ENCODE peak calls at places on chromosomes 11 and 22, in ten cellular contexts. L is HS-27A; H is nephron progenitor cell; Y is GM12891; W is ELF-1; Z is central memory CD8-positive, alpha-beta T cell; I is skeletal muscle cell; A is stimulated activated CD4-positive, alpha-beta T cell treated with anti-CD3 and anti-CD28 coated beads, Interleukin-1b, Interleukin-23, amount 100 ng/mL, for 48 hours; N is SIG-M5; M is posterior cingulate gyrus. C is an unnamed sample.

GRCh38 chr22:38214248-38215056 is 12.7 kb downstream of the MAFF start:
- DNase-seq in A (peak; percentile 62), L (no peak), H (peak; percentile 88), N (no peak), I (no peak), W (peak; percentile 68), Y (peak; percentile 66), Z (peak; percentile 59), M (peak; percentile 53), C (no peak)

GRCh38 chr11:60987577-60988277 is 16.2 kb downstream of the CD6 start:
- DNase-seq in A (peak; percentile 85), M (no peak), L (no peak), H (no peak), Y (no peak), N (no peak), Z (no peak), W (no peak), I (no peak), C (no peak)

GRCh38 chr11:108269583-108269982 is 46.7 kb downstream of the ATM start:
- DNase-seq in M (no peak), Y (no peak), I (no peak), H (no peak), N (no peak), Z (no peak), L (no peak), A (no peak), W (no peak), C (no peak)

GRCh38 chr22:38474003-38474607 is 6.2 kb downstream of the KDELR3 start:
- DNase-seq in Z (no peak), A (no peak), M (peak; percentile 68), L (no peak), H (no peak), Y (no peak), W (no peak), N (no peak), I (no peak), C (no peak)

GRCh38 chr22:44538518-44539315 is 40.7 kb upstream of the RTL6 start:
- DNase-seq in I (no peak), H (no peak), A (no peak), N (no peak), L (no peak), M (no peak), W (no peak), Z (no peak), Y (no peak), C (no peak)

GRCh38 chr11:704799-705645 is 1.0 kb upstream of the EPS8L2 start:
- DNase-seq in L (no peak), N (no peak), Z (no peak), A (no peak), I (no peak), Y (no peak), W (peak; percentile 37), H (no peak), M (no peak), C (no peak)

GRCh38 chr11:72091292-72091691 is 10.6 kb downstream of the LRRC51 start:
- DNase-seq in H (peak; percentile 70), I (no peak), W (peak; percentile 80), Z (peak; percentile 41), Y (peak; percentile 60), N (peak; percentile 42), M (peak; percentile 64), A (peak; percentile 63), L (no peak), C (no peak)

GRCh38 chr11:25211635-25212251 is 714.9 kb downstream of the LUZP2 start:
- DNase-seq in W (peak; percentile 1), M (no peak), Z (no peak), I (no peak), A (no peak), N (no peak), L (no peak), H (no peak), Y (no peak), C (no peak)

GRCh38 chr22:24471570-24471969 is 23.6 kb upstream of the UPB1 start:
- DNase-seq in A (no peak), L (peak; percentile 34), Z (no peak), M (no peak), N (no peak), W (no peak), I (peak; percentile 73), Y (no peak), H (no peak), C (no peak)

GRCh38 chr11:130159657-130160459 is at the start of gene ST14:
- DNase-seq in N (no peak), M (no peak), Z (no peak), A (no peak), W (peak; percentile 47), Y (no peak), I (no peak), H (peak; percentile 57), L (no peak), C (no peak)

GRCh38 chr11:128627666-128628342 is 40.4 kb upstream of the ETS1 start:
- DNase-seq in Z (no peak), Y (no peak), L (no peak), H (no peak), N (no peak), W (no peak), I (no peak), A (peak; percentile 48), M (no peak), C (no peak)

GRCh38 chr11:112285918-112286317 is 25.3 kb upstream of the PLET1 start:
- DNase-seq in N (no peak), M (no peak), H (no peak), A (no peak), L (no peak), W (no peak), I (no peak), Y (no peak), Z (no peak), C (no peak)

GRCh38 chr22:19228174-19228573 is 49.6 kb upstream of the SLC25A1 start:
- DNase-seq in A (no peak), H (no peak), I (no peak), L (no peak), W (no peak), N (no peak), M (no peak), Z (no peak), Y (no peak), C (no peak)

GRCh38 chr11:108511851-108512474 is 13.8 kb upstream of the POGLUT3 start:
- DNase-seq in Y (no peak), I (peak; percentile 59), L (no peak), W (no peak), N (no peak), H (no peak), Z (no peak), M (no peak), A (no peak), C (no peak)

GRCh38 chr22:38316340-38317236 is 645 bp downstream of the CSNK1E start:
- DNase-seq in Z (peak; percentile 46), L (no peak), I (no peak), M (peak; percentile 77), Y (peak; percentile 61), A (peak; percentile 43), N (no peak), W (peak; percentile 64), H (peak; percentile 61), C (no peak)

GRCh38 chr11:128291835-128292234 is 295.5 kb downstream of the ETS1 start:
- DNase-seq in Z (no peak), L (no peak), M (no peak), I (no peak), H (no peak), Y (no peak), A (peak; percentile 68), W (no peak), N (no peak), C (no peak)

GRCh38 chr11:118900535-118901384 is 17.1 kb downstream of the CXCR5 start:
- DNase-seq in W (no peak), I (no peak), Y (no peak), L (no peak), A (no peak), H (no peak), Z (no peak), M (no peak), N (no peak), C (no peak)

GRCh38 chr22:38970548-38970947 is 11.6 kb upstream of the APOBEC3B start:
- DNase-seq in L (no peak), I (no peak), Y (no peak), M (no peak), Z (no peak), A (no peak), H (no peak), W (no peak), N (no peak), C (no peak)

GRCh38 chr11:95892892-95893570 is 30.9 kb downstream of the MTMR2 start:
- DNase-seq in I (no peak), N (no peak), Y (no peak), W (no peak), M (no peak), H (no peak), Z (no peak), A (no peak), L (no peak), C (no peak)

GRCh38 chr22:30202531-30203006 is 44.0 kb downstream of the LIF start:
- DNase-seq in A (no peak), H (no peak), Y (no peak), Z (no peak), W (peak; percentile 44), I (no peak), M (no peak), N (no peak), L (no peak), C (no peak)

GRCh38 chr22:35608088-35608487 is 9.0 kb downstream of the MB start:
- DNase-seq in N (no peak), M (no peak), H (no peak), Y (no peak), I (no peak), A (no peak), W (no peak), Z (no peak), L (no peak), C (no peak)

GRCh38 chr11:73308963-73309960 is 1.2 kb downstream of the ARHGEF17 start:
- DNase-seq in L (peak; percentile 93), A (no peak), M (no peak), W (peak; percentile 96), H (peak; percentile 86), N (no peak), I (peak; percentile 88), Y (no peak), Z (no peak), C (no peak)

C was measured in stimulated activated CD8-positive, alpha-beta memory T cell treated with anti-CD3 and anti-CD28 coated beads, Interleukin-4, amount 100 ng/mL, for 1 hour.